ENCODE peak calls at places on chromosomes 5 and 9, in nine cellular contexts. S is AG09309; R is body of pancreas; N is neural crest cell; O is uterus; H is PC-3; V is right atrium auricular region; E is CD8-positive, alpha-beta T cell; Z is dorsolateral prefrontal cortex. G is an unnamed sample.

GRCh38 chr5:108345541-108346171 is 36.2 kb downstream of the FBXL17 start:
- DNase-seq in S (no peak), R (no peak), N (no peak), O (no peak), H (peak), V (no peak), E (no peak), Z (no peak), G (peak)

GRCh38 chr9:130156672-130157071 is 15.5 kb upstream of the NCS1 start:
- DNase-seq in S (no peak), R (peak), N (no peak), O (no peak), H (no peak), V (no peak), E (no peak), Z (no peak), G (no peak)

GRCh38 chr9:73611072-73611471 is 459.4 kb downstream of the ANXA1 start:
- DNase-seq in S (no peak), R (no peak), N (no peak), O (no peak), H (no peak), V (no peak), E (no peak), Z (no peak), G (no peak)

GRCh38 chr9:100355561-100355960 is 2.8 kb upstream of the TEX10 start:
- DNase-seq in S (no peak), R (no peak), N (no peak), O (no peak), H (no peak), V (no peak), E (no peak), Z (no peak), G (no peak)

GRCh38 chr5:126138475-126139005 is 284.7 kb upstream of the GRAMD2B start:
- DNase-seq in S (no peak), R (no peak), N (no peak), O (no peak), H (peak), V (no peak), E (no peak), Z (no peak), G (no peak)

GRCh38 chr9:134986957-134987356 is 69.2 kb upstream of the FCN1 start:
- DNase-seq in S (no peak), R (no peak), N (no peak), O (no peak), H (no peak), V (no peak), E (no peak), Z (no peak), G (no peak)

GRCh38 chr5:104353371-104353770 is 790.8 kb upstream of the NUDT12 start:
- DNase-seq in S (no peak), R (no peak), N (no peak), O (no peak), H (peak), V (no peak), E (no peak), Z (no peak), G (no peak)

GRCh38 chr9:35001285-35001677 is 11.7 kb downstream of the DNAJB5 start:
- DNase-seq in S (no peak), R (no peak), N (no peak), O (no peak), H (no peak), V (no peak), E (no peak), Z (no peak), G (no peak)

GRCh38 chr9:91255327-91255726 is 106.4 kb downstream of the AUH start:
- DNase-seq in S (peak), R (no peak), N (no peak), O (no peak), H (no peak), V (no peak), E (no peak), Z (no peak), G (no peak)

GRCh38 chr5:124574521-124575436 is 171.7 kb downstream of the ZNF608 start:
- DNase-seq in S (no peak), R (no peak), N (peak), O (no peak), H (no peak), V (no peak), E (no peak), Z (no peak), G (no peak)

GRCh38 chr9:137039611-137040366 is 6.2 kb downstream of the NPDC1 start:
- DNase-seq in S (no peak), R (no peak), N (no peak), O (no peak), H (no peak), V (no peak), E (no peak), Z (no peak), G (no peak)

GRCh38 chr9:127765418-127765817 is 13.0 kb downstream of the SH2D3C start:
- DNase-seq in S (no peak), R (no peak), N (no peak), O (no peak), H (no peak), V (no peak), E (no peak), Z (no peak), G (no peak)

GRCh38 chr5:150609843-150610584 is 30.4 kb upstream of the SYNPO start:
- DNase-seq in S (no peak), R (no peak), N (no peak), O (no peak), H (no peak), V (peak), E (no peak), Z (peak), G (no peak)

GRCh38 chr9:14702200-14702599 is 9.0 kb upstream of the ZDHHC21 start:
- DNase-seq in S (no peak), R (no peak), N (no peak), O (no peak), H (no peak), V (no peak), E (no peak), Z (no peak), G (no peak)

GRCh38 chr5:35009059-35009458 is 38.7 kb downstream of the AGXT2 start:
- DNase-seq in S (no peak), R (no peak), N (no peak), O (no peak), H (no peak), V (no peak), E (no peak), Z (no peak), G (no peak)

DNA sequence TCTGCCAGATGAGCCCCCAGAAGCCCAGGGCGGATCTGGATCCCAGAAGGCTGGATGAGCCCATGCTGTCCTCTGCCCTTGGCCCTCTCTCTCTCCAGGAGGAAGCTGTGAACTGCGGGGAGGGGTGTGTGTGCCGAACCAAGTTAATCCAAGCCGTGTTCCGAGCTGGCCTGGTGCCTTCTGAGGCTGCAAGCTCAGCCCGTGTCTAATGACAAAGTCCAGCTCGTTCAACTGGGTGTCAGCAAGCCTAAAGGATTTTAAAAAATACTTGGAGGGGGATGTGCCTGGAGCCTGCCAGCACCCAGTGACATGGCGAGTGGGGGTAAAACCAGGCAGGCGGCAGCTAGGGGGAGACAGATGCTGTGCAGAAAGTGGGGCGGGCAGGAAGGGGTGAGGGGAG is 8.0 kb downstream of the STC2 start:
- DNase-seq in S (no peak), R (peak), N (no peak), O (peak), H (no peak), V (peak), E (no peak), Z (no peak), G (no peak)
- TF ChIP-seq CTCF in S (no peak), R (no peak), N (no peak), O (no peak), H (no peak), V (peak), E (no peak), Z (no peak), G (no peak)

GRCh38 chr9:99266136-99267023 is 44.3 kb downstream of the SEC61B start:
- DNase-seq in S (peak), R (peak), N (peak), O (peak), H (peak), V (no peak), E (peak), Z (peak), G (peak)
- TF ChIP-seq CTCF in S (peak), R (peak), N (peak), O (peak), H (peak), V (peak), E (peak), Z (peak), G (peak)

GRCh38 chr9:1434082-1434481 is 383.9 kb downstream of the DMRT2 start:
- DNase-seq in S (no peak), R (no peak), N (no peak), O (no peak), H (peak), V (no peak), E (no peak), Z (no peak), G (no peak)
- TF ChIP-seq CTCF in S (peak), R (peak), N (peak), O (no peak), H (peak), V (peak), E (no peak), Z (no peak), G (no peak)

DNA sequence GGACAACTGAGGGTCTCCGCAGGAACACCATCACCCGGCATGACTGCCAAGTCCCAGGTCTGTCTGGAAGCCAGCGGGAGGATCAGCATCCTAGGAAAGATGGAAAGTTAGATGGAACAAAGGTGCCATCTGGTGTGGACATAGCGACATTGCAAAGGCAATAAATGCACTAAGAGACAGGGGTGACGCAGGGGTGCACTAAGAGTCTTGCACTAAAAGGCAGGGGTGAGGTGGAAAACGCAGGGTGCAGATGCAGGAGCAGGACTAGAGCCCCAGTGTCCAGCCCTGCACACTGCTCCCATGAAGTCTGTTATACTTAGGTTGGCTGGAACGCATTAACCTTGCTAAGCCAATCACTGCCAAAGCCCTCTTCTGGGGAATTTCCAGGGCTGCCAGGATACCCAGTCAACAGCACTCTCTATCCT is 15.5 kb downstream of the ATOX1 start:
- DNase-seq in S (no peak), R (peak), N (peak), O (peak), H (peak), V (no peak), E (no peak), Z (no peak), G (no peak)
- TF ChIP-seq CTCF in S (peak), R (no peak), N (peak), O (peak), H (peak), V (peak), E (no peak), Z (peak), G (peak)

DNA sequence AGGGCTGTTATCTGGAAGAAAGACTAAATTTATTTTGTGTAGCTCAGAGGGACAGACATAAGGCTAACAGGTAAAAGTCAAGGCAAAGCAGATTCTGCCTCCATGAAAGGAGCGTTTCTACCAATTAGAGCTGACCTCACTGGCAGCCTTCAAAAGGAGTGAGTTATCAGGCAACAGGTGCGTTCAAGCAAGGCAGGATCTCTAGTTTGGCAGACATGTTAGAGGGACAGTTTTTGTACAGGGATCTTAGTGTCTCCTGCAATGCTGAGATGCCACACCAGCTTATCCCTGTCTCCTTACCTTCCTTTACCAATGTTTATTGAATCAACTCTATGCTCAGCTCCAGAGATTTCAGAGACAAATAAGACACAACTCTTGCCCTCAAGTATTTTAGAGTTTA is 73.8 kb downstream of the NRG2 start:
- DNase-seq in S (no peak), R (no peak), N (no peak), O (no peak), H (no peak), V (no peak), E (no peak), Z (no peak), G (no peak)
- TF ChIP-seq CTCF in S (no peak), R (no peak), N (no peak), O (no peak), H (no peak), V (no peak), E (no peak), Z (no peak), G (no peak)

GRCh38 chr5:396715-397032 is 46.3 kb upstream of the EXOC3 start:
- DNase-seq in S (no peak), R (no peak), N (no peak), O (no peak), H (no peak), V (peak), E (no peak), Z (peak), G (no peak)

GRCh38 chr5:400282-401215 is 42.4 kb upstream of the EXOC3 start:
- DNase-seq in S (peak), R (no peak), N (no peak), O (no peak), H (peak), V (peak), E (no peak), Z (peak), G (peak)

GRCh38 chr5:398475-399295 is 44.3 kb upstream of the EXOC3 start:
- DNase-seq in S (no peak), R (no peak), N (no peak), O (no peak), H (no peak), V (peak), E (no peak), Z (peak), G (no peak)

GRCh38 chr5:401216-402034 is 41.6 kb upstream of the EXOC3 start:
- DNase-seq in S (no peak), R (no peak), N (no peak), O (no peak), H (no peak), V (peak), E (no peak), Z (peak), G (peak)

DNA sequence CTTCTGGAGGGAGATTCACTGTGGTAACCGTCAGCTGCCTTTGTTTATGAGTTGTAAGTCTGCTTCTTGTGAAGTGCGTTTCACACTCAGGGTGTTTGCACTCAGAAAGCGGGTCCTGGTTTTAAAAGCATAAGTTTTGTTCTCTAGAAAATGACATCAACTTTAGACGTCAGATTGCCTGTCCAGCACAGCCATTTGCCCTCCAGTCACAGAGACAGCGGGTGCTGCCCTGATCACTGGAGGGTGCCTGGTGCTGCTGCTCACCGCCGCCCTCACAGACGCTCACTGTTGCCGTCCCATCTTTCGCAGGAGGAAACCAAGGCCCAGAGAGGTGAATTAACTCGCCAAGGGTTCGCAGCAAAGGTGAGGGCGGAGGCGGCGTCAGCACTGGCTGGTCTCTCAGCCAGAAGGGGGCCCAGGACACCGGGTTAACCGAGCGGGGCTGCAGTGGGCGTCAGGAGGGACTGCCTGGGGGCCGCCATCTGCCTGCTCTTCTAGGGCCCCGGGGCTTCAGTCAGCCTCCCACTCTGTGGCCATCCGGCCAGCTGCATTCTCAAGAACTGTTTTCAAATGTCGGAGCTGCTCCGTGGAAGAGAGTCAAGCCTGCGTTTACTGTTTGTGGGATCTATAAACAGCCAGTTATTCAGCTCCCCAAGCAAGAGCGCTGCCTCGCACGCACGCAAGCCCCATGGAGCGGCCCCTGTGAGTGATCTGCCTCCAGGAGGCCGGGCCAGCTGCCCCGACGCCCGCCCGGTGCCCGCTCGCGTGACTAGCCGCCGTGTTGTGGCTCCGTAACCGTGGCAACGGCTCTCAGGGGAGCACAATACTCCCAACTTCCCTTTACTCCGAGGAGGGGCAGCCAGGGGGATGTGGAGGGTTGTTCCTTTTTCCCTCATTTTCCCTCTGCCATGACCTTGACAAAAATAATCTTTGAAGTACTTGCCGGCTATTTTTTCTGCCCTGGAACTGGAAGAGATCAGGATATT is 43.4 kb upstream of the EXOC3 start:
- DNase-seq in S (peak), R (peak), N (peak), O (peak), H (no peak), V (peak), E (peak), Z (peak), G (peak)
- TF ChIP-seq CTCF in S (no peak), R (no peak), N (no peak), O (no peak), H (no peak), V (no peak), E (no peak), Z (no peak), G (peak)

GRCh38 chr5:39361306-39361705 is 3.0 kb downstream of the C9 start:
- DNase-seq in S (no peak), R (no peak), N (no peak), O (no peak), H (no peak), V (no peak), E (no peak), Z (no peak), G (no peak)

GRCh38 chr5:39363217-39363616 is 1.1 kb downstream of the C9 start:
- DNase-seq in S (no peak), R (no peak), N (no peak), O (no peak), H (no peak), V (no peak), E (no peak), Z (no peak), G (no peak)

GRCh38 chr5:39362646-39363045 is 1.6 kb downstream of the C9 start:
- DNase-seq in S (no peak), R (no peak), N (no peak), O (no peak), H (no peak), V (no peak), E (no peak), Z (no peak), G (no peak)

GRCh38 chr5:39364367-39364766 is at the start of gene C9:
- DNase-seq in S (no peak), R (no peak), N (no peak), O (no peak), H (no peak), V (no peak), E (no peak), Z (no peak), G (no peak)

DNA sequence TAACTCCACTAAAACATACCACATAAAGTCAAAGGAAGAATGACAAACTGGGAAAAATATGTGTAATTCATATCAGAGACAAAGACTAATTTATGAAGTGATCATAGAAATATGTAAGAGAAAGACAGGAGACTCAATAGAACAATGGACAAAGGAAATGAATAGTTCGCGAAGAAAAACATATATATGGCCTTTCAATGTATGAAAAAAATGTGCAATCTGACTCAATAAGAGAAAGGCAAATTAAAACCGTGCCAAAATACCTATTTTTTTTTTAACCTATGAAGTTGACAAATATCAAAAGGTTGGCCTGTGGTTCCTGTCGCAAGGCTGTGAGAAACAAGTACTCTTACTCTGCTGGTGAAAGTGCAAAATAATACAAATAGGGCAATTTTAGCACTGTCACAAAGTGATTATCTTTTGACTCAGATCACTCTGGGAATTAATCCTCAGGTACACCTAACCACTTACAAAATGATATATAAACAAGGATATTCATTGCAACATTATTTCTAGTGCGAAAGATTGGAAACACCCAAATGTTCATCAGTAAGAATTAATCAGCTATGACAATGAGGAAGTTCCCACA is 3.7 kb downstream of the C9 start:
- DNase-seq in S (no peak), R (no peak), N (no peak), O (no peak), H (peak), V (no peak), E (no peak), Z (no peak), G (no peak)
- TF ChIP-seq CTCF in S (no peak), R (no peak), N (no peak), O (no peak), H (no peak), V (no peak), E (no peak), Z (no peak), G (no peak)

GRCh38 chr5:76143884-76144283 is 60.7 kb downstream of the SV2C start:
- DNase-seq in S (no peak), R (no peak), N (no peak), O (no peak), H (no peak), V (no peak), E (no peak), Z (no peak), G (no peak)

GRCh38 chr5:76144892-76145291 is 61.7 kb downstream of the SV2C start:
- DNase-seq in S (no peak), R (no peak), N (no peak), O (no peak), H (no peak), V (no peak), E (no peak), Z (no peak), G (no peak)

DNA sequence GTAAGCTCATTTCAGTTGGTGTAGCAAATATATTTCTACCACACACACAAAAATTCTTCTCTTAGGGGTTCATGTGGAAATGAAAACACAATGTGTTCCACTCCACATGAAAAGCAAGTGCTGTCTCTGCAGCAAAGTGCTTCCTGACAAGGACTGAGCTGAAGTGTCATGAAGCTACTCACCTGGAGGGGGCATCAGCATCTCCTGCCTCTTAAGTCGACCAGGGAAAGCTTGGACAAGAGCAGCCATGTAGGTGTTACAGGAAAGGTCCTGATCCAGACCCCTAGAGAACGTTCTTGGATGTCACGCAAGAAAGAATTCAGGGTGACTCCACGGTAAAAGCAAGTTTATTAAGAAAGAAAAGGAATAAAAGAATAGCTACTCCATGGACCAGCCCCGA is 62.8 kb downstream of the SV2C start:
- DNase-seq in S (no peak), R (no peak), N (no peak), O (no peak), H (peak), V (no peak), E (no peak), Z (no peak), G (peak)
- TF ChIP-seq CTCF in S (no peak), R (no peak), N (peak), O (no peak), H (peak), V (no peak), E (no peak), Z (no peak), G (peak)

G was measured in GM10248.